ENCODE peak calls at places on chromosomes 6 and 20, in seven cellular contexts. One of them, this sample, is unnamed.

GRCh38 chr20:33910529-33911327 is 83.0 kb upstream of the RALY start:
- DNase-seq in mesendoderm: no peak
- DNase-seq in MM.1S: no peak
- DNase-seq in IMR-90: no peak
- DNase-seq in Karpas-422: no peak
- DNase-seq in fibroblast of lung: no peak
- DNase-seq in NT2/D1: no peak
- DNase-seq in this sample: no peak

GRCh38 chr6:36326351-36326995 is 10.2 kb downstream of the BNIP5 start:
- DNase-seq in IMR-90: peak; percentile 27
- DNase-seq in Karpas-422: peak; percentile 68
- DNase-seq in NT2/D1: no peak
- DNase-seq in MM.1S: no peak
- DNase-seq in mesendoderm: peak; percentile 30
- DNase-seq in fibroblast of lung: peak; percentile 61
- DNase-seq in this sample: no peak

GRCh38 chr6:32965901-32966300 is 2.5 kb upstream of the BRD2 start:
- DNase-seq in NT2/D1: no peak
- DNase-seq in Karpas-422: no peak
- DNase-seq in mesendoderm: no peak
- DNase-seq in IMR-90: peak; percentile 28
- DNase-seq in MM.1S: no peak
- DNase-seq in fibroblast of lung: no peak
- DNase-seq in this sample: no peak

GRCh38 chr20:36145877-36146707 is 8.4 kb upstream of the EPB41L1 start:
- DNase-seq in fibroblast of lung: peak; percentile 45
- DNase-seq in NT2/D1: no peak
- DNase-seq in mesendoderm: no peak
- DNase-seq in Karpas-422: no peak
- DNase-seq in MM.1S: peak; percentile 89
- DNase-seq in IMR-90: peak; percentile 44
- DNase-seq in this sample: no peak

GRCh38 chr6:39942903-39943580 is 8.8 kb upstream of the MOCS1 start:
- DNase-seq in fibroblast of lung: no peak
- DNase-seq in Karpas-422: no peak
- DNase-seq in MM.1S: no peak
- DNase-seq in NT2/D1: no peak
- DNase-seq in mesendoderm: no peak
- DNase-seq in IMR-90: no peak
- DNase-seq in this sample: no peak

GRCh38 chr6:13767121-13767794 is 47.1 kb downstream of the MCUR1 start:
- DNase-seq in fibroblast of lung: peak; percentile 46
- DNase-seq in mesendoderm: peak; percentile 35
- DNase-seq in MM.1S: no peak
- DNase-seq in NT2/D1: no peak
- DNase-seq in IMR-90: peak; percentile 44
- DNase-seq in Karpas-422: no peak
- DNase-seq in this sample: peak; percentile 52

GRCh38 chr6:139536751-139537617 is 162.5 kb upstream of the CITED2 start:
- DNase-seq in IMR-90: no peak
- DNase-seq in NT2/D1: no peak
- DNase-seq in mesendoderm: no peak
- DNase-seq in Karpas-422: no peak
- DNase-seq in fibroblast of lung: peak; percentile 26
- DNase-seq in MM.1S: no peak
- DNase-seq in this sample: no peak

GRCh38 chr6:113182370-113183141 is 674.6 kb upstream of the MARCKS start:
- DNase-seq in IMR-90: peak; percentile 83
- DNase-seq in MM.1S: no peak
- DNase-seq in NT2/D1: no peak
- DNase-seq in Karpas-422: no peak
- DNase-seq in mesendoderm: peak; percentile 49
- DNase-seq in fibroblast of lung: peak; percentile 71
- DNase-seq in this sample: no peak

GRCh38 chr20:17690144-17690543 is 8.1 kb upstream of the RRBP1 start:
- DNase-seq in fibroblast of lung: no peak
- DNase-seq in MM.1S: no peak
- DNase-seq in mesendoderm: no peak
- DNase-seq in Karpas-422: no peak
- DNase-seq in NT2/D1: no peak
- DNase-seq in IMR-90: no peak
- DNase-seq in this sample: no peak

GRCh38 chr6:159061805-159062563 is 17.2 kb upstream of the TAGAP start:
- DNase-seq in fibroblast of lung: no peak
- DNase-seq in Karpas-422: no peak
- DNase-seq in NT2/D1: no peak
- DNase-seq in mesendoderm: no peak
- DNase-seq in MM.1S: no peak
- DNase-seq in IMR-90: no peak
- DNase-seq in this sample: peak; percentile 53

GRCh38 chr6:22476811-22477210 is 92.6 kb upstream of the HDGFL1 start:
- DNase-seq in IMR-90: peak; percentile 4
- DNase-seq in Karpas-422: no peak
- DNase-seq in mesendoderm: no peak
- DNase-seq in NT2/D1: no peak
- DNase-seq in MM.1S: no peak
- DNase-seq in fibroblast of lung: peak; percentile 11
- DNase-seq in this sample: no peak

GRCh38 chr20:32494498-32495216 is 90.5 kb downstream of the NOL4L start:
- DNase-seq in IMR-90: no peak
- DNase-seq in NT2/D1: no peak
- DNase-seq in mesendoderm: no peak
- DNase-seq in fibroblast of lung: no peak
- DNase-seq in MM.1S: no peak
- DNase-seq in Karpas-422: no peak
- DNase-seq in this sample: no peak

GRCh38 chr6:105604593-105604905 is 201.7 kb upstream of the PREP start:
- DNase-seq in mesendoderm: no peak
- DNase-seq in IMR-90: no peak
- DNase-seq in Karpas-422: no peak
- DNase-seq in fibroblast of lung: no peak
- DNase-seq in MM.1S: peak; percentile 40
- DNase-seq in NT2/D1: no peak
- DNase-seq in this sample: no peak

GRCh38 chr6:53830356-53830755 is 35.6 kb downstream of the LRRC1 start:
- DNase-seq in MM.1S: no peak
- DNase-seq in Karpas-422: no peak
- DNase-seq in NT2/D1: no peak
- DNase-seq in mesendoderm: no peak
- DNase-seq in fibroblast of lung: no peak
- DNase-seq in IMR-90: peak; percentile 23
- DNase-seq in this sample: no peak

GRCh38 chr6:142570221-142570671 is 268.4 kb downstream of the ADGRG6 start:
- DNase-seq in fibroblast of lung: peak; percentile 22
- DNase-seq in NT2/D1: no peak
- DNase-seq in mesendoderm: peak; percentile 75
- DNase-seq in MM.1S: no peak
- DNase-seq in IMR-90: peak; percentile 52
- DNase-seq in Karpas-422: no peak
- DNase-seq in this sample: peak; percentile 38

GRCh38 chr20:4082406-4083102 is 67.2 kb upstream of the RNF24 start:
- DNase-seq in NT2/D1: peak; percentile 44
- DNase-seq in IMR-90: peak; percentile 82
- DNase-seq in Karpas-422: no peak
- DNase-seq in fibroblast of lung: peak; percentile 86
- DNase-seq in mesendoderm: peak; percentile 97
- DNase-seq in MM.1S: peak; percentile 74
- DNase-seq in this sample: peak; percentile 87

GRCh38 chr6:2608508-2608907 is 142.2 kb downstream of the MYLK4 start:
- DNase-seq in Karpas-422: no peak
- DNase-seq in NT2/D1: no peak
- DNase-seq in fibroblast of lung: no peak
- DNase-seq in IMR-90: no peak
- DNase-seq in mesendoderm: no peak
- DNase-seq in MM.1S: no peak
- DNase-seq in this sample: no peak

GRCh38 chr20:57327820-57328219 is 1.8 kb upstream of the SPO11 start:
- DNase-seq in fibroblast of lung: no peak
- DNase-seq in MM.1S: no peak
- DNase-seq in NT2/D1: no peak
- DNase-seq in Karpas-422: peak; percentile 52
- DNase-seq in mesendoderm: no peak
- DNase-seq in IMR-90: no peak
- DNase-seq in this sample: no peak
- H3K9ac ChIP-seq in fibroblast of lung: no peak overlapping the region
- H3K9ac ChIP-seq in MM.1S: no peak overlapping the region
- H3K9ac ChIP-seq in NT2/D1: no peak overlapping the region
- H3K9ac ChIP-seq in Karpas-422: peak overlapping the region; percentile 39
- H3K9ac ChIP-seq in mesendoderm: no peak overlapping the region
- H3K9ac ChIP-seq in IMR-90: no peak overlapping the region
- H3K9ac ChIP-seq in this sample: no peak overlapping the region

DNA sequence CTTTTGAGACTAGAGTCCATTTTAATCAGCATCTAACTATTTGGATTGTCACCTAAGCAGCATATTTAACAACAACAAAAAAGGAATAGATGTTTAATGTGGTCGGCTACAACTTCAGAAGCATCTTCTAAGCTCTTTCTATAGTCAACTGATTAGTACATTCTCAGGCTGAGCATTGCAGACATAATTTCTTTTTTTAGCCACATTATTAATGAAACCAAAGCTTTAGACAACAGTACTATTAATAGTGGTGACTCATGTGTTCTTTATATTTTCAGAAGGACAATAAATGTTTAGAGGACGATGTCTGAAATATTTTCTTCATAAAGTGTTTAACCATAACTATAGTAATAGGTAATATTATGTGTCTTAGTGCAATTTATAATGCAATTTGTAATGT is 52.4 kb downstream of the TPD52L1 start:
- DNase-seq in fibroblast of lung: peak; percentile 15
- DNase-seq in MM.1S: no peak
- DNase-seq in NT2/D1: no peak
- DNase-seq in Karpas-422: no peak
- DNase-seq in IMR-90: no peak
- DNase-seq in mesendoderm: no peak
- DNase-seq in this sample: no peak
- H3K27me3 ChIP-seq in fibroblast of lung: no peaks in the 10 kb centered on the region
- H3K27me3 ChIP-seq in MM.1S: no peaks in the 10 kb centered on the region
- H3K27me3 ChIP-seq in NT2/D1: no peaks in the 10 kb centered on the region
- H3K27me3 ChIP-seq in Karpas-422: no peaks in the 10 kb centered on the region
- H3K27me3 ChIP-seq in IMR-90: no peaks in the 10 kb centered on the region
- H3K27me3 ChIP-seq in mesendoderm: no peaks in the 10 kb centered on the region
- H3K27me3 ChIP-seq in this sample: no peaks in the 10 kb centered on the region

GRCh38 chr6:95117236-95117635 is 460.1 kb upstream of the MANEA start:
- DNase-seq in MM.1S: no peak
- DNase-seq in NT2/D1: no peak
- DNase-seq in Karpas-422: no peak
- DNase-seq in IMR-90: no peak
- DNase-seq in mesendoderm: no peak
- DNase-seq in fibroblast of lung: no peak
- DNase-seq in this sample: no peak
- H3K9ac ChIP-seq in MM.1S: no peak overlapping the region
- H3K9ac ChIP-seq in NT2/D1: no peak overlapping the region
- H3K9ac ChIP-seq in Karpas-422: no peak overlapping the region
- H3K9ac ChIP-seq in IMR-90: no peak overlapping the region
- H3K9ac ChIP-seq in mesendoderm: no peak overlapping the region
- H3K9ac ChIP-seq in fibroblast of lung: no peak overlapping the region
- H3K9ac ChIP-seq in this sample: no peak overlapping the region

GRCh38 chr6:167760979-167761793 is 65.5 kb upstream of the AFDN start:
- DNase-seq in MM.1S: no peak
- DNase-seq in IMR-90: peak; percentile 0
- DNase-seq in NT2/D1: no peak
- DNase-seq in mesendoderm: no peak
- DNase-seq in Karpas-422: no peak
- DNase-seq in fibroblast of lung: peak; percentile 75
- DNase-seq in this sample: no peak

GRCh38 chr6:167758309-167759023 is 68.2 kb upstream of the AFDN start:
- DNase-seq in IMR-90: no peak
- DNase-seq in fibroblast of lung: no peak
- DNase-seq in mesendoderm: no peak
- DNase-seq in Karpas-422: no peak
- DNase-seq in MM.1S: no peak
- DNase-seq in NT2/D1: no peak
- DNase-seq in this sample: no peak

GRCh38 chr6:167759206-167759605 is 67.5 kb upstream of the AFDN start:
- DNase-seq in MM.1S: no peak
- DNase-seq in mesendoderm: no peak
- DNase-seq in Karpas-422: no peak
- DNase-seq in NT2/D1: no peak
- DNase-seq in IMR-90: no peak
- DNase-seq in fibroblast of lung: no peak
- DNase-seq in this sample: no peak

GRCh38 chr6:167761794-167762258 is 64.9 kb upstream of the AFDN start:
- DNase-seq in mesendoderm: no peak
- DNase-seq in IMR-90: no peak
- DNase-seq in NT2/D1: no peak
- DNase-seq in fibroblast of lung: no peak
- DNase-seq in MM.1S: no peak
- DNase-seq in Karpas-422: no peak
- DNase-seq in this sample: no peak

GRCh38 chr6:167759912-167760311 is 66.8 kb upstream of the AFDN start:
- DNase-seq in IMR-90: no peak
- DNase-seq in Karpas-422: no peak
- DNase-seq in MM.1S: no peak
- DNase-seq in fibroblast of lung: no peak
- DNase-seq in NT2/D1: no peak
- DNase-seq in mesendoderm: no peak
- DNase-seq in this sample: no peak
- H3K27me3 ChIP-seq in IMR-90: no peaks in the 10 kb centered on the region
- H3K27me3 ChIP-seq in Karpas-422: no peaks in the 10 kb centered on the region
- H3K27me3 ChIP-seq in MM.1S: no peaks in the 10 kb centered on the region
- H3K27me3 ChIP-seq in fibroblast of lung: no peaks in the 10 kb centered on the region
- H3K27me3 ChIP-seq in NT2/D1: no peaks in the 10 kb centered on the region
- H3K27me3 ChIP-seq in mesendoderm: no peaks in the 10 kb centered on the region
- H3K27me3 ChIP-seq in this sample: no peaks in the 10 kb centered on the region

DNA sequence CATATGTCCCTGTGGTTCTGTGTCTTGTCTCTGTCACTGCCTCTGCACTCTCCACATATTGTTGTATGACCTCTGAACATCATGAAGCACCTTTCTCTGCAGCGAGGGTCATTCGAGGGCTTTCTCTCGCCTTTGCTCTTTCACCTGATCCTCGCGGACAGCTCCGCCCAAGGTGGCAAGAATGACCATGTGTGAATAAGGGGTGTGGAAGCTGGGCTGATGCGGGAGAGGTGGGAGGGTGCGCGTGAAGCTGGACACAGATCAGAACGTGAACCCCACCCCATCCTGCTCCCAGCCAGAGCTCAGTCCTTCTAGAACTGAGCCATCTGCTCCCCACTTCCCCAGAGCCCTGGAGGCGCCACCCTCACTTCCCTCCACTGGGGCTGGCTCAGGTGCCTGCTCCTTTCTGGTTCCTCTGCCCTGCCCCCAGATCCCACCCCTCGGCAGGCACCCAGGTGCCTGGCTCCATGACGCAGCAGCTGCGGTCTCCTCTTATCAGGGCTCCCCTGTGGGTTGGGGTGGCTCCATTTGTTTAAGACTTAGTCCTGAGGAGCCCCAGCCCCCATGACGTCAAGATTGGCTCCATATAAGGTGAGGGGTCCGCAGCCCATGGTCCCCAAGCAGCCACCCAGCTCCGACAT is at the start of gene MUCL3:
- DNase-seq in Karpas-422: no peak
- DNase-seq in NT2/D1: no peak
- DNase-seq in mesendoderm: no peak
- DNase-seq in IMR-90: no peak
- DNase-seq in fibroblast of lung: no peak
- DNase-seq in MM.1S: no peak
- DNase-seq in this sample: no peak
- H3K9ac ChIP-seq in Karpas-422: no peak within 1 kb of the TSS
- H3K9ac ChIP-seq in NT2/D1: no peak within 1 kb of the TSS
- H3K9ac ChIP-seq in mesendoderm: no peak within 1 kb of the TSS
- H3K9ac ChIP-seq in IMR-90: no peak within 1 kb of the TSS
- H3K9ac ChIP-seq in fibroblast of lung: no peak within 1 kb of the TSS
- H3K9ac ChIP-seq in MM.1S: no peak within 1 kb of the TSS
- H3K9ac ChIP-seq in this sample: no peak within 1 kb of the TSS